ENCODE peak calls at places on chromosome 19, in four cellular contexts. E is CD4-positive, alpha-beta T cell; Z is mesothelial cell of epicardium; G is osteocyte. U is an unnamed sample.

GRCh38 chr19:41415154-41415571 is 12.0 kb downstream of the B3GNT8 start:
- DNase-seq in E (no peak), Z (no peak), G (no peak), U (no peak)

GRCh38 chr19:51501594-51502263 is at the start of gene SIGLEC12:
- DNase-seq in E (no peak), Z (no peak), G (peak; percentile 71), U (no peak)

GRCh38 chr19:54100560-54100959 is at the start of gene OSCAR:
- DNase-seq in E (no peak), Z (no peak), G (no peak), U (no peak)

GRCh38 chr19:4988770-4989251 is 19.9 kb downstream of the KDM4B start:
- DNase-seq in E (no peak), Z (no peak), G (no peak), U (peak; percentile 77)

GRCh38 chr19:42553292-42554045 is 25.2 kb upstream of the CEACAM1 start:
- DNase-seq in E (no peak), Z (no peak), G (no peak), U (no peak)

GRCh38 chr19:33248553-33248953 is 22.9 kb upstream of the SLC7A10 start:
- DNase-seq in E (no peak), Z (no peak), G (no peak), U (no peak)

GRCh38 chr19:8445488-8446001 is 770 bp downstream of the HNRNPM start:
- DNase-seq in E (peak; percentile 7), Z (peak; percentile 55), G (no peak), U (no peak)

GRCh38 chr19:38093587-38093986 is 130.4 kb downstream of the DPF1 start:
- DNase-seq in E (no peak), Z (no peak), G (no peak), U (no peak)

GRCh38 chr19:13033244-13033643 is 38.0 kb downstream of the NFIX start:
- DNase-seq in E (no peak), Z (no peak), G (no peak), U (no peak)

DNA sequence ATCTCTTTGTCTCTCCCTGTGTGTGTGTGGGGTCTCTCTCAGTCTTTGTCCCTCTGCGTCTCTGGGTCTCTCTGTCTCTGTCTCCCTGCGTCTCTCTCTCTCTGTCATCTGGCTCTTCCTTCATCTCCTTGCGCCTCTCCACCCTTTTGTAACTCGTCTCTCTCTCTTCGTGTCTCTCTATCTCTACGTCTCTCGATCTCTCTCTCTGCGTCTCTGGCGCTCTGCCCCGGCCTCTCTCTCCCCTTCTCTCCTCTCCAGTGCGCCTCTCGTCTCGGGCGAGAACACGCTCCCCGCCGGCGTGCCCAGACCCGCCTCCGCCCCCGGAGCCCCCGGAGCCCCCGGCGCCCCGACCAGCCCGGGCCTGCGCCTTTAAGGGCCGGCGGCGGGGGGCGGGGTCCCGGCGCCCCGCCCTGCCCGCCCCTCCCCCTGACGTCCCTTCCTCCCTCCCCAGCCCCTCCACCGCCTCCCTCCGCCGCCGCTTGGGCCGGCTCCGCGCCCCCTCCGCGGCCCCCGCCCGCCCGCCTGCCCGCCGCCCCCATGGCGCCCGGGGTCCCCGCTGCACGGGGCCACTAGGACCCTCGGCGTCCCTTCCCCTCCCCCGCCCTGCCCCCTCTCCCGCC is at the start of gene MARK4:
- DNase-seq in E (peak; percentile 32), Z (peak; percentile 55), G (peak; percentile 88), U (no peak)
- TF ChIP-seq CTCF in E (no peak), Z (no peak), G (no peak), U (no peak)

GRCh38 chr19:28242317-28242927 is 970.5 kb downstream of the UQCRFS1 start:
- DNase-seq in E (no peak), Z (no peak), G (no peak), U (no peak)
- TF ChIP-seq CTCF in E (no peak), Z (peak; percentile 81), G (peak; percentile 53), U (no peak)

DNA sequence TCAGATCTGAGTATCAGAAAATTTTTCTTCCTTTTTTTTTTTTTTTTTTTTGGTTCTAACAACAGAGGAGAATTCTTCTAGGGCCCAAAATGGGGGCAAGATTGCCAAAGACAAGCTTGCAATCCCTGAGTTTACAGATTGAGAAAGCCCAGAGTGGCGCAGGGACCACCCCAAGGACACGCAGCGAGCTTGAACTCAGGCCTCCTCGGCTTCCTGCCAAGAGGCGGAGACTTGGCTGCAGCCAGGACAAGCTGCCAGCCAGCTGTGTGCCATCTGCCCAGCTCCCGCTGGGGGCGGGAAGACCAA is 508 bp upstream of the MRPL34 start:
- DNase-seq in E (no peak), Z (no peak), G (no peak), U (no peak)
- TF ChIP-seq CTCF in E (peak; percentile 68), Z (no peak), G (no peak), U (no peak)

GRCh38 chr19:1285737-1286360 is at the start of gene EFNA2:
- DNase-seq in E (no peak), Z (no peak), G (no peak), U (no peak)
- TF ChIP-seq CTCF in E (no peak), Z (no peak), G (no peak), U (no peak)

DNA sequence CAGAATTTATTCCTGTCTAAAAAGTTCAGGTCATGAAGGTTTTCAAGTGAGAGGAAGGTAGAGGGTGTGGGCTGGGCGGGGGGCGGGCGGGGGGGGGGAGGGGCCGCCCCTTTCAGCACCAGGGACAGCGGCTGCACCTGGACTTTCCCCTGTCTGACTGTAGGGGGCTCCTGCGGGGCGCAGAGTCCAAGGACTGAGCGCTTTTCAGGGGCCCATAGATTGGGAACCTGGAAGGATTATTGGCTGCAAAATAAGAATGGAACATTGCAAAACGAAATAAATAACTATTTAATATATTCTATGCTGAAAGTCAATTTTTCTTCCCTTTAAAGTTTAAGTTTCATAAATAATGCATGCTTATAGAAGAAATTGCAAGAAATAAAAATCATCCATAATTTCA is 8.9 kb upstream of the CYP4F3 start:
- DNase-seq in E (no peak), Z (no peak), G (peak; percentile 34), U (peak; percentile 40)
- TF ChIP-seq CTCF in E (peak; percentile 42), Z (no peak), G (peak; percentile 31), U (no peak)

DNA sequence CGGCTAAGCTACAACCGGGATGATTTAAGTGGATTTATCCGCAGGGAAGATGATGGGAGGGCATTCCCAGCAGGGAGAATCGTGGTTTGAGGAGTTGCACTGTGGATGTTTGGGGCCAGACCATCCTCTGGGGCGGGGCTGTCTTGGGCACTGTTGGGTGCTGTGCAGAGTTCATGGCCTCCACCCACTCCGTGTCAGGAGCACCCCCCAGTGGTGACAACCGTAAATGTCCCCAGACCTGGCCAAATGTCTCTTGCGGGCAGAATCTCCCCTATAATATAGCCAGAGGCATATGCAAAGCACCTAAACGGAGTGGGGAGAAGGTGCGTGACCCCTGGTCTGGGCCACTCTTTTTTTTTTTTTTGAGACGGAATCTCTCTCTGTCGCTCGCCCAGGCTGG is 40.2 kb downstream of the SMIM24 start:
- DNase-seq in E (peak; percentile 52), Z (no peak), G (no peak), U (no peak)
- TF ChIP-seq CTCF in E (peak; percentile 45), Z (no peak), G (peak; percentile 41), U (no peak)